ENCODE peak calls at places on chromosomes 4 and X, in ten cellular contexts. L is GM04503; J is MCF 10A; R is Caco-2; Q is activated CD4-positive, alpha-beta T cell treated with anti-CD3 and anti-CD28 coated beads, Interleukin-2, amount 50 U/mL, for 4 hours; F is cerebellum; Z is progenitor cell of endocrine pancreas; G is islet precursor cell; U is NCI-H1092; E is ecto neural progenitor cell. T is an unnamed sample.

GRCh38 chr4:89797117-89797516 is 39.8 kb downstream of the SNCA start:
- DNase-seq in L (no peak), J (peak), R (no peak), Q (no peak), F (no peak), Z (no peak), G (peak), U (no peak), E (no peak), T (peak)

GRCh38 chr4:73902038-73902637 is 32.9 kb downstream of the CXCL1 start:
- DNase-seq in L (no peak), J (no peak), R (no peak), Q (no peak), F (no peak), Z (no peak), G (no peak), U (no peak), E (no peak), T (no peak)

GRCh38 chrX:136260801-136261200 is 9.6 kb upstream of the MAP7D3 start:
- DNase-seq in L (peak), J (no peak), R (no peak), Q (no peak), F (no peak), Z (no peak), G (no peak), U (no peak), E (no peak), T (peak)

GRCh38 chr4:53900275-53900649 is 164.1 kb downstream of the CHIC2 start:
- DNase-seq in L (no peak), J (no peak), R (no peak), Q (no peak), F (no peak), Z (no peak), G (no peak), U (no peak), E (no peak), T (no peak)

GRCh38 chr4:156505341-156505955 is 466.2 kb downstream of the PDGFC start:
- DNase-seq in L (no peak), J (no peak), R (no peak), Q (no peak), F (no peak), Z (no peak), G (peak), U (no peak), E (peak), T (no peak)

GRCh38 chrX:85992811-85993229 is 54.5 kb downstream of the CHM start:
- DNase-seq in L (peak), J (peak), R (no peak), Q (no peak), F (no peak), Z (no peak), G (peak), U (no peak), E (no peak), T (no peak)

GRCh38 chr4:56976283-56976877 is 1.0 kb downstream of the NOA1 start:
- DNase-seq in L (no peak), J (peak), R (no peak), Q (no peak), F (no peak), Z (peak), G (no peak), U (no peak), E (peak), T (peak)

GRCh38 chrX:17007134-17007768 is 60.8 kb downstream of the REPS2 start:
- DNase-seq in L (no peak), J (peak), R (peak), Q (no peak), F (no peak), Z (no peak), G (no peak), U (no peak), E (no peak), T (no peak)

GRCh38 chr4:73468170-73468569 is 13.4 kb upstream of the AFM start:
- DNase-seq in L (no peak), J (no peak), R (no peak), Q (no peak), F (no peak), Z (no peak), G (no peak), U (no peak), E (no peak), T (no peak)

GRCh38 chr4:188032170-188032569 is 36.6 kb downstream of the ZFP42 start:
- DNase-seq in L (no peak), J (no peak), R (no peak), Q (no peak), F (no peak), Z (no peak), G (no peak), U (no peak), E (no peak), T (no peak)

GRCh38 chrX:12903646-12904045 is 2.8 kb upstream of the TLR8 start:
- DNase-seq in L (peak), J (no peak), R (no peak), Q (no peak), F (no peak), Z (no peak), G (no peak), U (no peak), E (no peak), T (no peak)